ENCODE peak calls at places on chromosome 4, in ten cellular contexts. One of them, this sample, is unnamed.

GRCh38 chr4:10806993-10807645 is 122.6 kb upstream of the CLNK start:
- DNase-seq in cardiac septum: no peak
- DNase-seq in NCI-H2107: no peak
- DNase-seq in D341Med: no peak
- DNase-seq in smooth muscle cell of the brain vasculature: no peak
- DNase-seq in NCI-H2227 treated with DMSO at 0.1 percent for 48 hours: no peak
- DNase-seq in chondrocyte: no peak
- DNase-seq in tibial nerve: no peak
- DNase-seq in foreskin fibroblast: no peak
- DNase-seq in astrocyte of the hippocampus: no peak
- DNase-seq in this sample: no peak

GRCh38 chr4:140242357-140243284 is 88.6 kb upstream of the MAML3 start:
- DNase-seq in tibial nerve: no peak
- DNase-seq in astrocyte of the hippocampus: no peak
- DNase-seq in chondrocyte: no peak
- DNase-seq in NCI-H2107: peak
- DNase-seq in D341Med: no peak
- DNase-seq in cardiac septum: no peak
- DNase-seq in smooth muscle cell of the brain vasculature: no peak
- DNase-seq in NCI-H2227 treated with DMSO at 0.1 percent for 48 hours: no peak
- DNase-seq in foreskin fibroblast: no peak
- DNase-seq in this sample: no peak

GRCh38 chr4:119490335-119490734 is 138.3 kb downstream of the PDE5A start:
- DNase-seq in NCI-H2107: no peak
- DNase-seq in tibial nerve: no peak
- DNase-seq in chondrocyte: no peak
- DNase-seq in D341Med: peak
- DNase-seq in cardiac septum: no peak
- DNase-seq in NCI-H2227 treated with DMSO at 0.1 percent for 48 hours: no peak
- DNase-seq in astrocyte of the hippocampus: peak
- DNase-seq in foreskin fibroblast: no peak
- DNase-seq in smooth muscle cell of the brain vasculature: no peak
- DNase-seq in this sample: peak

GRCh38 chr4:151698213-151698612 is 62.6 kb downstream of the GATB start:
- DNase-seq in D341Med: no peak
- DNase-seq in cardiac septum: no peak
- DNase-seq in chondrocyte: no peak
- DNase-seq in astrocyte of the hippocampus: no peak
- DNase-seq in NCI-H2227 treated with DMSO at 0.1 percent for 48 hours: no peak
- DNase-seq in foreskin fibroblast: no peak
- DNase-seq in smooth muscle cell of the brain vasculature: no peak
- DNase-seq in NCI-H2107: no peak
- DNase-seq in tibial nerve: no peak
- DNase-seq in this sample: no peak

GRCh38 chr4:43757147-43757546 is 691.5 kb downstream of the KCTD8 start:
- DNase-seq in foreskin fibroblast: no peak
- DNase-seq in cardiac septum: no peak
- DNase-seq in D341Med: peak
- DNase-seq in tibial nerve: no peak
- DNase-seq in NCI-H2227 treated with DMSO at 0.1 percent for 48 hours: no peak
- DNase-seq in NCI-H2107: no peak
- DNase-seq in astrocyte of the hippocampus: peak
- DNase-seq in smooth muscle cell of the brain vasculature: no peak
- DNase-seq in chondrocyte: no peak
- DNase-seq in this sample: no peak

GRCh38 chr4:169009281-169010124 is 552 bp downstream of the CBR4 start:
- DNase-seq in foreskin fibroblast: peak
- DNase-seq in astrocyte of the hippocampus: peak
- DNase-seq in D341Med: peak
- DNase-seq in smooth muscle cell of the brain vasculature: no peak
- DNase-seq in tibial nerve: peak
- DNase-seq in NCI-H2107: peak
- DNase-seq in NCI-H2227 treated with DMSO at 0.1 percent for 48 hours: peak
- DNase-seq in cardiac septum: peak
- DNase-seq in chondrocyte: no peak
- DNase-seq in this sample: peak

GRCh38 chr4:55183926-55184599 is 58.7 kb upstream of the KDR start:
- DNase-seq in smooth muscle cell of the brain vasculature: peak
- DNase-seq in astrocyte of the hippocampus: peak
- DNase-seq in tibial nerve: peak
- DNase-seq in NCI-H2107: no peak
- DNase-seq in foreskin fibroblast: peak
- DNase-seq in NCI-H2227 treated with DMSO at 0.1 percent for 48 hours: no peak
- DNase-seq in cardiac septum: no peak
- DNase-seq in D341Med: no peak
- DNase-seq in chondrocyte: no peak
- DNase-seq in this sample: peak

GRCh38 chr4:83618991-83619390 is 83.1 kb downstream of the GPAT3 start:
- DNase-seq in D341Med: no peak
- DNase-seq in chondrocyte: no peak
- DNase-seq in foreskin fibroblast: peak
- DNase-seq in astrocyte of the hippocampus: peak
- DNase-seq in NCI-H2227 treated with DMSO at 0.1 percent for 48 hours: no peak
- DNase-seq in NCI-H2107: no peak
- DNase-seq in cardiac septum: no peak
- DNase-seq in tibial nerve: no peak
- DNase-seq in smooth muscle cell of the brain vasculature: no peak
- DNase-seq in this sample: no peak

GRCh38 chr4:78720994-78721677 is 55.0 kb upstream of the BMP2K start:
- DNase-seq in chondrocyte: no peak
- DNase-seq in NCI-H2107: no peak
- DNase-seq in foreskin fibroblast: no peak
- DNase-seq in smooth muscle cell of the brain vasculature: no peak
- DNase-seq in astrocyte of the hippocampus: no peak
- DNase-seq in tibial nerve: peak
- DNase-seq in cardiac septum: no peak
- DNase-seq in NCI-H2227 treated with DMSO at 0.1 percent for 48 hours: no peak
- DNase-seq in D341Med: no peak
- DNase-seq in this sample: peak

GRCh38 chr4:72777436-72777835 is 208.4 kb upstream of the ADAMTS3 start:
- DNase-seq in NCI-H2107: no peak
- DNase-seq in tibial nerve: no peak
- DNase-seq in foreskin fibroblast: no peak
- DNase-seq in NCI-H2227 treated with DMSO at 0.1 percent for 48 hours: no peak
- DNase-seq in D341Med: no peak
- DNase-seq in cardiac septum: no peak
- DNase-seq in smooth muscle cell of the brain vasculature: no peak
- DNase-seq in chondrocyte: no peak
- DNase-seq in astrocyte of the hippocampus: no peak
- DNase-seq in this sample: no peak

GRCh38 chr4:6546681-6547447 is 28.1 kb upstream of the MAN2B2 start:
- DNase-seq in D341Med: peak
- DNase-seq in NCI-H2227 treated with DMSO at 0.1 percent for 48 hours: peak
- DNase-seq in cardiac septum: no peak
- DNase-seq in foreskin fibroblast: peak
- DNase-seq in smooth muscle cell of the brain vasculature: peak
- DNase-seq in tibial nerve: no peak
- DNase-seq in astrocyte of the hippocampus: peak
- DNase-seq in chondrocyte: no peak
- DNase-seq in NCI-H2107: peak
- DNase-seq in this sample: peak

GRCh38 chr4:183099537-183100297 is 660 bp downstream of the WWC2 start:
- DNase-seq in astrocyte of the hippocampus: peak
- DNase-seq in D341Med: peak
- DNase-seq in smooth muscle cell of the brain vasculature: no peak
- DNase-seq in tibial nerve: no peak
- DNase-seq in NCI-H2227 treated with DMSO at 0.1 percent for 48 hours: no peak
- DNase-seq in foreskin fibroblast: no peak
- DNase-seq in NCI-H2107: no peak
- DNase-seq in chondrocyte: peak
- DNase-seq in cardiac septum: no peak
- DNase-seq in this sample: peak

GRCh38 chr4:54371211-54371610 is 142.1 kb downstream of the PDGFRA start:
- DNase-seq in cardiac septum: no peak
- DNase-seq in NCI-H2107: no peak
- DNase-seq in chondrocyte: no peak
- DNase-seq in smooth muscle cell of the brain vasculature: no peak
- DNase-seq in astrocyte of the hippocampus: no peak
- DNase-seq in foreskin fibroblast: no peak
- DNase-seq in D341Med: no peak
- DNase-seq in tibial nerve: no peak
- DNase-seq in NCI-H2227 treated with DMSO at 0.1 percent for 48 hours: no peak
- DNase-seq in this sample: no peak

GRCh38 chr4:1446502-1447153 is 40.4 kb upstream of the NKX1-1 start:
- DNase-seq in foreskin fibroblast: no peak
- DNase-seq in chondrocyte: peak
- DNase-seq in NCI-H2107: no peak
- DNase-seq in astrocyte of the hippocampus: no peak
- DNase-seq in tibial nerve: no peak
- DNase-seq in cardiac septum: peak
- DNase-seq in smooth muscle cell of the brain vasculature: no peak
- DNase-seq in D341Med: peak
- DNase-seq in NCI-H2227 treated with DMSO at 0.1 percent for 48 hours: no peak
- DNase-seq in this sample: no peak

GRCh38 chr4:120824905-120825304 is 97.6 kb downstream of the PRDM5 start:
- DNase-seq in NCI-H2227 treated with DMSO at 0.1 percent for 48 hours: no peak
- DNase-seq in D341Med: no peak
- DNase-seq in chondrocyte: no peak
- DNase-seq in cardiac septum: no peak
- DNase-seq in NCI-H2107: no peak
- DNase-seq in foreskin fibroblast: no peak
- DNase-seq in tibial nerve: no peak
- DNase-seq in smooth muscle cell of the brain vasculature: no peak
- DNase-seq in astrocyte of the hippocampus: no peak
- DNase-seq in this sample: no peak

GRCh38 chr4:108651068-108651794 is 832 bp downstream of the OSTC start:
- DNase-seq in NCI-H2107: no peak
- DNase-seq in NCI-H2227 treated with DMSO at 0.1 percent for 48 hours: no peak
- DNase-seq in chondrocyte: no peak
- DNase-seq in foreskin fibroblast: peak
- DNase-seq in astrocyte of the hippocampus: peak
- DNase-seq in smooth muscle cell of the brain vasculature: peak
- DNase-seq in D341Med: peak
- DNase-seq in cardiac septum: no peak
- DNase-seq in tibial nerve: no peak
- DNase-seq in this sample: peak

GRCh38 chr4:57270350-57270749 is 160.2 kb upstream of the IGFBP7 start:
- DNase-seq in cardiac septum: peak
- DNase-seq in foreskin fibroblast: no peak
- DNase-seq in D341Med: no peak
- DNase-seq in NCI-H2107: no peak
- DNase-seq in chondrocyte: no peak
- DNase-seq in smooth muscle cell of the brain vasculature: no peak
- DNase-seq in astrocyte of the hippocampus: no peak
- DNase-seq in tibial nerve: no peak
- DNase-seq in NCI-H2227 treated with DMSO at 0.1 percent for 48 hours: no peak
- DNase-seq in this sample: no peak

GRCh38 chr4:100694467-100694866 is 176.6 kb upstream of the EMCN start:
- DNase-seq in cardiac septum: no peak
- DNase-seq in foreskin fibroblast: no peak
- DNase-seq in chondrocyte: no peak
- DNase-seq in smooth muscle cell of the brain vasculature: no peak
- DNase-seq in astrocyte of the hippocampus: no peak
- DNase-seq in NCI-H2227 treated with DMSO at 0.1 percent for 48 hours: no peak
- DNase-seq in D341Med: no peak
- DNase-seq in NCI-H2107: no peak
- DNase-seq in tibial nerve: no peak
- DNase-seq in this sample: peak

GRCh38 chr4:70704333-70705145 is 16.2 kb downstream of the UTP3 start:
- DNase-seq in NCI-H2107: no peak
- DNase-seq in chondrocyte: no peak
- DNase-seq in cardiac septum: peak
- DNase-seq in astrocyte of the hippocampus: peak
- DNase-seq in foreskin fibroblast: peak
- DNase-seq in tibial nerve: peak
- DNase-seq in smooth muscle cell of the brain vasculature: no peak
- DNase-seq in D341Med: peak
- DNase-seq in NCI-H2227 treated with DMSO at 0.1 percent for 48 hours: peak
- DNase-seq in this sample: peak

GRCh38 chr4:79014230-79014629 is 75.0 kb upstream of the PAQR3 start:
- DNase-seq in NCI-H2227 treated with DMSO at 0.1 percent for 48 hours: no peak
- DNase-seq in foreskin fibroblast: no peak
- DNase-seq in astrocyte of the hippocampus: no peak
- DNase-seq in chondrocyte: no peak
- DNase-seq in tibial nerve: no peak
- DNase-seq in NCI-H2107: no peak
- DNase-seq in D341Med: no peak
- DNase-seq in smooth muscle cell of the brain vasculature: no peak
- DNase-seq in cardiac septum: no peak
- DNase-seq in this sample: no peak

GRCh38 chr4:136103616-136104015 is 1428.7 kb downstream of the PCDH18 start:
- DNase-seq in tibial nerve: no peak
- DNase-seq in astrocyte of the hippocampus: peak
- DNase-seq in D341Med: no peak
- DNase-seq in NCI-H2227 treated with DMSO at 0.1 percent for 48 hours: no peak
- DNase-seq in cardiac septum: no peak
- DNase-seq in chondrocyte: no peak
- DNase-seq in NCI-H2107: no peak
- DNase-seq in smooth muscle cell of the brain vasculature: no peak
- DNase-seq in foreskin fibroblast: no peak
- DNase-seq in this sample: no peak

GRCh38 chr4:4206204-4206603 is 20.5 kb downstream of the OTOP1 start:
- DNase-seq in NCI-H2107: no peak
- DNase-seq in foreskin fibroblast: no peak
- DNase-seq in D341Med: no peak
- DNase-seq in chondrocyte: no peak
- DNase-seq in NCI-H2227 treated with DMSO at 0.1 percent for 48 hours: no peak
- DNase-seq in cardiac septum: no peak
- DNase-seq in astrocyte of the hippocampus: no peak
- DNase-seq in smooth muscle cell of the brain vasculature: no peak
- DNase-seq in tibial nerve: no peak
- DNase-seq in this sample: no peak

GRCh38 chr4:65865489-65865888 is 195.2 kb upstream of the EPHA5 start:
- DNase-seq in tibial nerve: no peak
- DNase-seq in smooth muscle cell of the brain vasculature: no peak
- DNase-seq in cardiac septum: no peak
- DNase-seq in foreskin fibroblast: no peak
- DNase-seq in astrocyte of the hippocampus: no peak
- DNase-seq in D341Med: peak
- DNase-seq in NCI-H2107: no peak
- DNase-seq in NCI-H2227 treated with DMSO at 0.1 percent for 48 hours: no peak
- DNase-seq in chondrocyte: no peak
- DNase-seq in this sample: no peak

GRCh38 chr4:3257691-3258482 is 8.9 kb downstream of the MSANTD1 start:
- DNase-seq in D341Med: peak
- DNase-seq in foreskin fibroblast: peak
- DNase-seq in NCI-H2107: no peak
- DNase-seq in cardiac septum: peak
- DNase-seq in smooth muscle cell of the brain vasculature: no peak
- DNase-seq in tibial nerve: no peak
- DNase-seq in astrocyte of the hippocampus: peak
- DNase-seq in chondrocyte: peak
- DNase-seq in NCI-H2227 treated with DMSO at 0.1 percent for 48 hours: no peak
- DNase-seq in this sample: no peak

GRCh38 chr4:86346320-86346719 is 13.5 kb downstream of the MAPK10 start:
- DNase-seq in tibial nerve: no peak
- DNase-seq in chondrocyte: no peak
- DNase-seq in cardiac septum: no peak
- DNase-seq in astrocyte of the hippocampus: no peak
- DNase-seq in NCI-H2227 treated with DMSO at 0.1 percent for 48 hours: no peak
- DNase-seq in D341Med: no peak
- DNase-seq in NCI-H2107: no peak
- DNase-seq in smooth muscle cell of the brain vasculature: no peak
- DNase-seq in foreskin fibroblast: no peak
- DNase-seq in this sample: no peak

GRCh38 chr4:93731448-93731847 is 97.1 kb upstream of the ATOH1 start:
- DNase-seq in foreskin fibroblast: peak
- DNase-seq in chondrocyte: no peak
- DNase-seq in astrocyte of the hippocampus: peak
- DNase-seq in NCI-H2227 treated with DMSO at 0.1 percent for 48 hours: no peak
- DNase-seq in tibial nerve: no peak
- DNase-seq in D341Med: no peak
- DNase-seq in cardiac septum: no peak
- DNase-seq in NCI-H2107: no peak
- DNase-seq in smooth muscle cell of the brain vasculature: no peak
- DNase-seq in this sample: no peak

GRCh38 chr4:74545488-74545887 is 100.6 kb downstream of the AREG start:
- DNase-seq in cardiac septum: no peak
- DNase-seq in smooth muscle cell of the brain vasculature: no peak
- DNase-seq in NCI-H2107: no peak
- DNase-seq in NCI-H2227 treated with DMSO at 0.1 percent for 48 hours: no peak
- DNase-seq in tibial nerve: peak
- DNase-seq in foreskin fibroblast: no peak
- DNase-seq in D341Med: no peak
- DNase-seq in chondrocyte: no peak
- DNase-seq in astrocyte of the hippocampus: peak
- DNase-seq in this sample: peak

This sample was measured in dermis microvascular lymphatic vessel endothelial cell.